ENCODE peak calls at places on chromosome 15, in six cellular contexts. S is cardiac muscle cell, A is GM20000, M is body of pancreas, B is fibroblast of pulmonary artery, O is WTC11. H is an unnamed sample.

GRCh38 chr15:41727143-41727542 is 47.1 kb upstream of the MAPKBP1 start:
- DNase-seq in O (no peak), S (no peak), M (no peak), B (peak), A (no peak), H (no peak)

GRCh38 chr15:47405768-47406167 is 311.5 kb upstream of the SEMA6D start:
- DNase-seq in O (no peak), A (no peak), S (no peak), M (no peak), B (no peak), H (no peak)

GRCh38 chr15:38076806-38077205 is 142.4 kb downstream of the TMCO5A start:
- DNase-seq in A (no peak), O (peak), S (no peak), B (no peak), M (no peak), H (no peak)

GRCh38 chr15:92879949-92880725 is 20.0 kb upstream of the CHD2 start:
- DNase-seq in O (no peak), S (no peak), B (no peak), M (no peak), A (no peak), H (no peak)

GRCh38 chr15:40235201-40235890 is 3.5 kb upstream of the PAK6 start:
- DNase-seq in O (no peak), M (no peak), B (no peak), A (peak), S (no peak), H (no peak)

GRCh38 chr15:25905140-25905539 is 42.0 kb upstream of the ATP10A start:
- DNase-seq in B (peak), M (no peak), S (no peak), A (no peak), O (no peak), H (no peak)

GRCh38 chr15:82858932-82859331 is 49.5 kb downstream of the WHAMM start:
- DNase-seq in A (no peak), B (no peak), O (no peak), S (no peak), M (no peak), H (no peak)

GRCh38 chr15:63583027-63583426 is 14.2 kb upstream of the FBXL22 start:
- DNase-seq in S (no peak), A (no peak), B (peak), O (no peak), M (no peak), H (no peak)

GRCh38 chr15:36831125-36831914 is 251.9 kb downstream of the CDIN1 start:
- DNase-seq in A (peak), M (no peak), S (no peak), O (no peak), B (peak), H (no peak)

GRCh38 chr15:73052679-73053397 is 575 bp downstream of the NEO1 start:
- DNase-seq in S (peak), B (peak), M (peak), O (peak), A (peak), H (no peak)
- TF ChIP-seq CTCF in S (peak), B (peak), M (peak), O (no peak), A (peak), H (peak)

DNA sequence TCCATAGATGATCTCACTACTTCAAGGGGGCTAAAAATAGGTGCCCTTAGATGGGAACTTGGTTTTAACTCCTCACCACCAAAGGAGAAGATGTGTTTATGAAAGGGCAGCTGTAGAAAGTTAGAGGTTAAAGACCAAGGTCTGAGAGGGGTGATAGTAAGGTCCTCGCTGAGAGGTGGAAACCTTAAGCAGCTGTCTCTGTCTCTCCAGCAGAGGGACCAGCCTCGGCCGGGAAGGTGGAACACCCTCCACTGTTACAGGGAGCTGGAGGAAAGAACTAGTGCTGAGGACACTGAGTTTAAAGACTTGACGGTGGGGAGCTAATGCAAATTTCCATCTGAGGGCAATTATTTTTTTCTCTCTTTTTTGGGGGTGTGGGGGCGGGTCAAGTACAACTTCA is 8.9 kb upstream of the RLBP1 start:
- DNase-seq in A (no peak), S (no peak), M (no peak), O (no peak), B (no peak), H (no peak)
- TF ChIP-seq CTCF in A (no peak), S (peak), M (no peak), O (no peak), B (peak), H (no peak)

GRCh38 chr15:67639591-67639990 is 97.1 kb downstream of the MAP2K5 start:
- DNase-seq in S (peak), M (no peak), O (no peak), A (no peak), B (no peak), H (no peak)

GRCh38 chr15:67646847-67647246 is 104.3 kb downstream of the MAP2K5 start:
- DNase-seq in O (no peak), A (no peak), M (no peak), B (no peak), S (no peak), H (no peak)

DNA sequence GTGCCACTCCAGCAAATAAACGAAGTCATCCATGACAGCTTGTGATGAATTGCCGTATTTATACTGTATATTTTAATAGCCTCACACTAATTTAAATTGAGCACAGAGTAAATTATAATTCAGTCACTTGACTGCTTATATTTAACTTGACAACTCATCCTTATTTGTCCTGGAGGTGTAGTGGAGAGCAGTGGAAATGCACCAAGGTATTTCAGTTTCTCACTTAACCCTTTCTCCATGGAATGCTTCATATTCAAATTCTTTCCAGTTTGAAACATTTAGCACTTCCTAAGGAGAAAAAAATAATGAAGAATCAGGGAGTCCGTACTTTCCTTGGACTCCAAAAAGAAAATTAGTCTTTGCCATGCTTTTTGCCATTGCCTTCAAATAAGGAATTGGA is 99.0 kb downstream of the MAP2K5 start:
- DNase-seq in A (no peak), B (no peak), S (no peak), O (no peak), M (no peak), H (no peak)
- TF ChIP-seq CTCF in A (no peak), B (no peak), S (no peak), O (no peak), M (no peak), H (no peak)

GRCh38 chr15:70670680-70671079 is 92.7 kb downstream of the UACA start:
- DNase-seq in O (no peak), M (no peak), S (no peak), A (no peak), B (peak), H (no peak)
- TF ChIP-seq CTCF in O (no peak), M (peak), S (peak), A (no peak), B (peak), H (no peak)

H was measured in vagina.